ENCODE peak calls at places on chromosomes 4 and X, in ten cellular contexts. One of them, this sample, is unnamed.

GRCh38 chr4:11719879-11720278 is 291.2 kb upstream of the HS3ST1 start:
- DNase-seq in heart left ventricle: no peak
- DNase-seq in uterus: no peak
- DNase-seq in adrenal gland: no peak
- DNase-seq in HCT116: no peak
- DNase-seq in stomach: peak; percentile 70
- DNase-seq in suprapubic skin: no peak
- DNase-seq in ovary: no peak
- DNase-seq in right lobe of liver: no peak
- DNase-seq in spleen: no peak
- DNase-seq in this sample: peak; percentile 19

GRCh38 chr4:87118826-87119225 is 101.6 kb downstream of the KLHL8 start:
- DNase-seq in suprapubic skin: no peak
- DNase-seq in uterus: no peak
- DNase-seq in adrenal gland: no peak
- DNase-seq in HCT116: no peak
- DNase-seq in right lobe of liver: no peak
- DNase-seq in stomach: no peak
- DNase-seq in spleen: no peak
- DNase-seq in heart left ventricle: no peak
- DNase-seq in ovary: no peak
- DNase-seq in this sample: no peak

GRCh38 chr4:150265806-150266205 is 187.6 kb downstream of the DCLK2 start:
- DNase-seq in suprapubic skin: no peak
- DNase-seq in adrenal gland: no peak
- DNase-seq in spleen: no peak
- DNase-seq in uterus: no peak
- DNase-seq in right lobe of liver: no peak
- DNase-seq in HCT116: no peak
- DNase-seq in ovary: no peak
- DNase-seq in heart left ventricle: no peak
- DNase-seq in stomach: no peak
- DNase-seq in this sample: no peak

GRCh38 chr4:151012836-151013235 is 2.2 kb downstream of the LRBA start:
- DNase-seq in heart left ventricle: no peak
- DNase-seq in HCT116: peak; percentile 7
- DNase-seq in suprapubic skin: no peak
- DNase-seq in adrenal gland: no peak
- DNase-seq in ovary: no peak
- DNase-seq in stomach: peak; percentile 48
- DNase-seq in spleen: no peak
- DNase-seq in right lobe of liver: no peak
- DNase-seq in uterus: no peak
- DNase-seq in this sample: peak; percentile 25

GRCh38 chr4:119750771-119751170 is 122.2 kb upstream of the PDE5A start:
- DNase-seq in uterus: no peak
- DNase-seq in spleen: no peak
- DNase-seq in HCT116: no peak
- DNase-seq in stomach: no peak
- DNase-seq in right lobe of liver: no peak
- DNase-seq in heart left ventricle: no peak
- DNase-seq in suprapubic skin: no peak
- DNase-seq in adrenal gland: no peak
- DNase-seq in ovary: no peak
- DNase-seq in this sample: no peak

GRCh38 chr4:75745721-75746199 is 21.4 kb downstream of the USO1 start:
- DNase-seq in right lobe of liver: no peak
- DNase-seq in uterus: no peak
- DNase-seq in suprapubic skin: no peak
- DNase-seq in heart left ventricle: no peak
- DNase-seq in spleen: no peak
- DNase-seq in ovary: no peak
- DNase-seq in stomach: no peak
- DNase-seq in HCT116: no peak
- DNase-seq in adrenal gland: no peak
- DNase-seq in this sample: no peak

GRCh38 chr4:24979554-24979953 is 51.2 kb downstream of the LGI2 start:
- DNase-seq in uterus: no peak
- DNase-seq in suprapubic skin: no peak
- DNase-seq in adrenal gland: peak; percentile 57
- DNase-seq in spleen: no peak
- DNase-seq in heart left ventricle: peak; percentile 85
- DNase-seq in HCT116: no peak
- DNase-seq in stomach: no peak
- DNase-seq in right lobe of liver: no peak
- DNase-seq in ovary: no peak
- DNase-seq in this sample: peak; percentile 34

GRCh38 chr4:52704676-52705075 is 45.6 kb upstream of the USP46 start:
- DNase-seq in adrenal gland: no peak
- DNase-seq in ovary: no peak
- DNase-seq in uterus: no peak
- DNase-seq in spleen: no peak
- DNase-seq in right lobe of liver: no peak
- DNase-seq in HCT116: no peak
- DNase-seq in heart left ventricle: no peak
- DNase-seq in suprapubic skin: no peak
- DNase-seq in stomach: no peak
- DNase-seq in this sample: no peak

GRCh38 chrX:110418220-110418856 is 59.7 kb downstream of the RTL9 start:
- DNase-seq in heart left ventricle: peak; percentile 8
- DNase-seq in suprapubic skin: no peak
- DNase-seq in right lobe of liver: no peak
- DNase-seq in uterus: peak; percentile 36
- DNase-seq in ovary: peak; percentile 31
- DNase-seq in stomach: peak; percentile 32
- DNase-seq in adrenal gland: no peak
- DNase-seq in HCT116: no peak
- DNase-seq in spleen: no peak
- DNase-seq in this sample: peak; percentile 71

GRCh38 chrX:110675866-110676265 is 119.8 kb downstream of the CHRDL1 start:
- DNase-seq in heart left ventricle: no peak
- DNase-seq in HCT116: no peak
- DNase-seq in uterus: no peak
- DNase-seq in adrenal gland: no peak
- DNase-seq in right lobe of liver: no peak
- DNase-seq in stomach: no peak
- DNase-seq in ovary: no peak
- DNase-seq in suprapubic skin: no peak
- DNase-seq in spleen: no peak
- DNase-seq in this sample: no peak

GRCh38 chr4:139560396-139561084 is 4.5 kb upstream of the SETD7 start:
- DNase-seq in suprapubic skin: no peak
- DNase-seq in uterus: peak; percentile 33
- DNase-seq in adrenal gland: no peak
- DNase-seq in stomach: no peak
- DNase-seq in HCT116: no peak
- DNase-seq in right lobe of liver: no peak
- DNase-seq in heart left ventricle: peak; percentile 14
- DNase-seq in ovary: no peak
- DNase-seq in spleen: peak; percentile 76
- DNase-seq in this sample: no peak

GRCh38 chr4:139557506-139558110 is 1.6 kb upstream of the SETD7 start:
- DNase-seq in heart left ventricle: no peak
- DNase-seq in adrenal gland: no peak
- DNase-seq in suprapubic skin: no peak
- DNase-seq in uterus: no peak
- DNase-seq in ovary: no peak
- DNase-seq in right lobe of liver: no peak
- DNase-seq in spleen: no peak
- DNase-seq in HCT116: no peak
- DNase-seq in stomach: peak; percentile 77
- DNase-seq in this sample: no peak

GRCh38 chr4:139559095-139559490 is 3.1 kb upstream of the SETD7 start:
- DNase-seq in suprapubic skin: no peak
- DNase-seq in adrenal gland: no peak
- DNase-seq in spleen: no peak
- DNase-seq in heart left ventricle: no peak
- DNase-seq in HCT116: no peak
- DNase-seq in ovary: no peak
- DNase-seq in right lobe of liver: peak; percentile 72
- DNase-seq in stomach: no peak
- DNase-seq in uterus: no peak
- DNase-seq in this sample: no peak

GRCh38 chr4:139558235-139559094 is 2.4 kb upstream of the SETD7 start:
- DNase-seq in ovary: no peak
- DNase-seq in uterus: no peak
- DNase-seq in HCT116: no peak
- DNase-seq in stomach: no peak
- DNase-seq in adrenal gland: no peak
- DNase-seq in heart left ventricle: no peak
- DNase-seq in suprapubic skin: no peak
- DNase-seq in spleen: peak; percentile 79
- DNase-seq in right lobe of liver: no peak
- DNase-seq in this sample: peak; percentile 16

DNA sequence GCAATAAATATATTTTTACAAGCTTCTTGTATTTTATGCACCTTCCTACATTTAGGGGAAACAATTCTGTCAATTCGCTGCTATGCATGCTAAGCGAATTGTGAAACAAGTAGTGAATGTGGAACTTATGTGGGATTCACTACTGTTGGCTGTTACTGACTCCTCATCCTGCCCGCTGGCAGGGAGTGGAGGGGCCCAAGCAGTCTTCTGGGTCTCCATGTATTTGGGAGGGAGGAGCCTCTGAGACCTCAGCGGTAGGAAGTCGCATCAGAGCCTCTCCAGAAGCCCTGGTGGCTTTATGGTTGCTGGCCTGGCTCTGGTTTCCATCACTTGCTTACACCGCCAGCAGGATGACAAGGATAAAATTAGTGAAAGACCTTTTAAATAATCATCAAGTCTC is 3.7 kb upstream of the SETD7 start:
- DNase-seq in HCT116: no peak
- DNase-seq in stomach: no peak
- DNase-seq in uterus: no peak
- DNase-seq in spleen: no peak
- DNase-seq in adrenal gland: no peak
- DNase-seq in heart left ventricle: no peak
- DNase-seq in right lobe of liver: no peak
- DNase-seq in suprapubic skin: no peak
- DNase-seq in ovary: no peak
- DNase-seq in this sample: no peak
- H3K4me1 ChIP-seq in HCT116: peaks cover 6% of the 10 kb centered on the region
- H3K4me1 ChIP-seq in stomach: peaks cover 43% of the 10 kb centered on the region
- H3K4me1 ChIP-seq in uterus: no peaks in the 10 kb centered on the region
- H3K4me1 ChIP-seq in spleen: peaks cover 19% of the 10 kb centered on the region
- H3K4me1 ChIP-seq in adrenal gland: peaks cover 12% of the 10 kb centered on the region
- H3K4me1 ChIP-seq in heart left ventricle: peaks cover 38% of the 10 kb centered on the region
- H3K4me1 ChIP-seq in right lobe of liver: peaks cover 44% of the 10 kb centered on the region
- H3K4me1 ChIP-seq in suprapubic skin: peaks cover 30% of the 10 kb centered on the region
- H3K4me1 ChIP-seq in ovary: peaks cover 4% of the 10 kb centered on the region
- H3K4me1 ChIP-seq in this sample: peaks cover 16% of the 10 kb centered on the region

GRCh38 chr4:135840781-135841180 is 1639.2 kb upstream of the PABPC4L start:
- DNase-seq in spleen: no peak
- DNase-seq in stomach: no peak
- DNase-seq in right lobe of liver: no peak
- DNase-seq in heart left ventricle: no peak
- DNase-seq in suprapubic skin: no peak
- DNase-seq in HCT116: no peak
- DNase-seq in uterus: no peak
- DNase-seq in ovary: no peak
- DNase-seq in adrenal gland: no peak
- DNase-seq in this sample: no peak
- TF ChIP-seq CTCF in spleen: no peak
- TF ChIP-seq CTCF in stomach: no peak
- TF ChIP-seq CTCF in right lobe of liver: no peak
- TF ChIP-seq CTCF in heart left ventricle: no peak
- TF ChIP-seq CTCF in suprapubic skin: no peak
- TF ChIP-seq CTCF in HCT116: no peak
- TF ChIP-seq CTCF in uterus: no peak
- TF ChIP-seq CTCF in ovary: no peak
- TF ChIP-seq CTCF in adrenal gland: no peak
- TF ChIP-seq CTCF in this sample: no peak

DNA sequence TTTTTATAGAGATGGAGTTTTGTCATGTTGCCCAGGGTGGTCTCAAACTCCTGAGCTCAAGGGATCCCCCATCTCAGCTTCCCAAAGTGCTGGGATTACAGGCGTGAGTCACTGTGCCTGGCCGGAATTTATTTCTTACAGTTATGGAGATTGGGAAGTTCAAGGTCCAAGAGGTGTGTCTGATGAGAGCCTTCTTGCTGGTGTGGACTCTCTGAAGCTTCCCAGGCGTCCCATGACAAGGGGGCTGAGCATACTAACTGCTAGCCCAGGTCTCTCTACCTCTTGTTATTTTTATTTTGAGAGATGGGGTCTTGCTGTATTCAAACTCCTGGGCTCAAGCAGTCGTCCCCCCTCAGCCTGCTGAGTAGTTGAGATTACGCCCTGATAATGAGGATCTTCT is 2.9 kb upstream of the NSD2 start:
- DNase-seq in stomach: peak; percentile 27
- DNase-seq in right lobe of liver: no peak
- DNase-seq in uterus: no peak
- DNase-seq in HCT116: no peak
- DNase-seq in adrenal gland: no peak
- DNase-seq in spleen: no peak
- DNase-seq in ovary: no peak
- DNase-seq in heart left ventricle: no peak
- DNase-seq in suprapubic skin: no peak
- DNase-seq in this sample: no peak
- TF ChIP-seq POLR2A in stomach: no peak
- TF ChIP-seq POLR2A in right lobe of liver: no peak
- TF ChIP-seq POLR2A in uterus: no peak
- TF ChIP-seq POLR2A in HCT116: no peak
- TF ChIP-seq POLR2A in adrenal gland: no peak
- TF ChIP-seq POLR2A in spleen: no peak
- TF ChIP-seq POLR2A in ovary: no peak
- TF ChIP-seq POLR2A in heart left ventricle: no peak
- TF ChIP-seq POLR2A in suprapubic skin: no peak
- TF ChIP-seq POLR2A in this sample: no peak

GRCh38 chr4:113701156-113701555 is 60.4 kb downstream of the CAMK2D start:
- DNase-seq in right lobe of liver: no peak
- DNase-seq in uterus: no peak
- DNase-seq in spleen: no peak
- DNase-seq in stomach: no peak
- DNase-seq in suprapubic skin: no peak
- DNase-seq in HCT116: no peak
- DNase-seq in ovary: no peak
- DNase-seq in heart left ventricle: no peak
- DNase-seq in adrenal gland: no peak
- DNase-seq in this sample: no peak

GRCh38 chr4:113695328-113696169 is 66.0 kb downstream of the CAMK2D start:
- DNase-seq in heart left ventricle: no peak
- DNase-seq in HCT116: no peak
- DNase-seq in right lobe of liver: no peak
- DNase-seq in stomach: no peak
- DNase-seq in spleen: no peak
- DNase-seq in adrenal gland: no peak
- DNase-seq in uterus: no peak
- DNase-seq in ovary: no peak
- DNase-seq in suprapubic skin: no peak
- DNase-seq in this sample: no peak

GRCh38 chr4:113699772-113700171 is 61.8 kb downstream of the CAMK2D start:
- DNase-seq in spleen: no peak
- DNase-seq in uterus: no peak
- DNase-seq in right lobe of liver: no peak
- DNase-seq in HCT116: no peak
- DNase-seq in adrenal gland: no peak
- DNase-seq in stomach: no peak
- DNase-seq in ovary: no peak
- DNase-seq in suprapubic skin: no peak
- DNase-seq in heart left ventricle: no peak
- DNase-seq in this sample: no peak

GRCh38 chr4:113697429-113697828 is 64.1 kb downstream of the CAMK2D start:
- DNase-seq in HCT116: no peak
- DNase-seq in adrenal gland: no peak
- DNase-seq in ovary: no peak
- DNase-seq in heart left ventricle: no peak
- DNase-seq in suprapubic skin: no peak
- DNase-seq in right lobe of liver: no peak
- DNase-seq in spleen: no peak
- DNase-seq in stomach: no peak
- DNase-seq in uterus: no peak
- DNase-seq in this sample: no peak

GRCh38 chr4:113700602-113701150 is 60.9 kb downstream of the CAMK2D start:
- DNase-seq in spleen: no peak
- DNase-seq in adrenal gland: no peak
- DNase-seq in suprapubic skin: no peak
- DNase-seq in stomach: no peak
- DNase-seq in uterus: no peak
- DNase-seq in ovary: no peak
- DNase-seq in right lobe of liver: no peak
- DNase-seq in HCT116: no peak
- DNase-seq in heart left ventricle: no peak
- DNase-seq in this sample: peak; percentile 67
- H3K4me1 ChIP-seq in spleen: no peaks in the 10 kb centered on the region
- H3K4me1 ChIP-seq in adrenal gland: no peaks in the 10 kb centered on the region
- H3K4me1 ChIP-seq in suprapubic skin: peaks cover 3% of the 10 kb centered on the region
- H3K4me1 ChIP-seq in stomach: peaks cover 14% of the 10 kb centered on the region
- H3K4me1 ChIP-seq in uterus: no peaks in the 10 kb centered on the region
- H3K4me1 ChIP-seq in ovary: no peaks in the 10 kb centered on the region
- H3K4me1 ChIP-seq in right lobe of liver: no peaks in the 10 kb centered on the region
- H3K4me1 ChIP-seq in HCT116: peaks cover 4% of the 10 kb centered on the region
- H3K4me1 ChIP-seq in heart left ventricle: peaks cover 33% of the 10 kb centered on the region
- H3K4me1 ChIP-seq in this sample: peaks cover 19% of the 10 kb centered on the region

This sample was measured in thyroid gland.